ENCODE peak calls at places on chromosomes 3 and 15, in six cellular contexts. U is stimulated activated CD8-positive, alpha-beta memory T cell treated with anti-CD3 and anti-CD28 coated beads, Interleukin-2, amount 100 ng/mL, for 48 hours; R is iPS-NIHi11; C is SJSA1; S is cardiac septum; X is AG04449. H is an unnamed sample.

GRCh38 chr3:63862804-63863149 is 828 bp downstream of the THOC7 start:
- DNase-seq in R (no peak), C (no peak), S (no peak), U (no peak), X (no peak), H (no peak)

GRCh38 chr3:27827041-27827440 is 104.9 kb upstream of the EOMES start:
- DNase-seq in R (no peak), C (no peak), S (no peak), U (no peak), X (no peak), H (no peak)

GRCh38 chr3:37255990-37256308 is 81.6 kb upstream of the LRRFIP2 start:
- DNase-seq in C (no peak), R (no peak), S (no peak), U (no peak), X (no peak), H (no peak)

GRCh38 chr3:37882711-37883110 is 21.0 kb downstream of the CTDSPL start:
- DNase-seq in U (no peak), C (no peak), S (no peak), R (no peak), X (no peak), H (no peak)

GRCh38 chr3:136513367-136513766 is 238.8 kb downstream of the STAG1 start:
- DNase-seq in U (no peak), S (no peak), X (no peak), R (no peak), C (no peak), H (no peak)

GRCh38 chr3:73498764-73499622 is 125.7 kb downstream of the PDZRN3 start:
- DNase-seq in R (no peak), X (no peak), C (no peak), U (no peak), S (no peak), H (no peak)

GRCh38 chr3:105626739-105627138 is 242.1 kb downstream of the CBLB start:
- DNase-seq in S (no peak), X (no peak), C (no peak), R (no peak), U (no peak), H (no peak)

GRCh38 chr3:158711886-158712285 is 20.4 kb downstream of the RARRES1 start:
- DNase-seq in U (no peak), X (no peak), R (no peak), C (peak), S (no peak), H (no peak)

GRCh38 chr3:149828390-149828789 is 15.4 kb downstream of the RNF13 start:
- DNase-seq in U (no peak), C (no peak), R (no peak), X (no peak), S (no peak), H (no peak)

GRCh38 chr15:73838795-73839565 is 34.4 kb upstream of the TBC1D21 start:
- DNase-seq in U (no peak), C (no peak), R (no peak), S (peak), X (no peak), H (no peak)

GRCh38 chr3:177357352-177358084 is 160.2 kb upstream of the TBL1XR1 start:
- DNase-seq in C (peak), R (peak), X (no peak), U (no peak), S (no peak), H (no peak)